ENCODE peak calls at places on chromosomes 6 and 20, in five cellular contexts. O is neural progenitor cell, U is SK-N-SH, J is fibroblast of the aortic adventitia, F is NCI-H1105. R is an unnamed sample.

GRCh38 chr20:20529597-20529996 is 161.7 kb downstream of the INSM1 start:
- DNase-seq in F (no peak), J (no peak), O (no peak), U (no peak), R (no peak)

GRCh38 chr20:15155848-15156401 is 818.5 kb upstream of the FLRT3 start:
- DNase-seq in J (no peak), O (no peak), F (no peak), U (no peak), R (no peak)

GRCh38 chr6:32462609-32463008 is 22.9 kb downstream of the HLA-DRA start:
- DNase-seq in F (no peak), U (no peak), J (no peak), O (peak; percentile 5), R (peak; percentile 83)

GRCh38 chr6:13689511-13690256 is 22.0 kb downstream of the RANBP9 start:
- DNase-seq in J (no peak), U (no peak), F (no peak), O (no peak), R (no peak)

GRCh38 chr6:7138921-7139358 is 31.2 kb downstream of the RREB1 start:
- DNase-seq in O (peak; percentile 43), F (peak; percentile 89), U (no peak), J (no peak), R (peak; percentile 88)

GRCh38 chr6:75643173-75643572 is 41.5 kb downstream of the SENP6 start:
- DNase-seq in U (no peak), J (no peak), O (no peak), F (no peak), R (no peak)

GRCh38 chr20:41245086-41245707 is 72.3 kb downstream of the ZHX3 start:
- DNase-seq in F (no peak), O (peak; percentile 87), J (peak; percentile 47), U (no peak), R (peak; percentile 29)

GRCh38 chr20:61932199-61932592 is 133.5 kb downstream of the TAF4 start:
- DNase-seq in J (no peak), F (no peak), U (no peak), O (no peak), R (no peak)

GRCh38 chr6:27312146-27312949 is at the start of gene POM121L2:
- DNase-seq in F (no peak), J (peak; percentile 30), U (peak; percentile 68), O (peak; percentile 84), R (peak; percentile 91)

GRCh38 chr6:10369896-10370295 is 45.0 kb downstream of the TFAP2A start:
- DNase-seq in J (no peak), F (no peak), O (no peak), U (no peak), R (no peak)

GRCh38 chr6:158599635-158600034 is 39.7 kb downstream of the TMEM181 start:
- DNase-seq in F (no peak), U (no peak), O (no peak), J (no peak), R (no peak)